ENCODE peak calls at places on chromosome 2, in ten cellular contexts. E is suprapubic skin; U is NCI-H345; A is HuH-7.5; B is T-helper 2 cell; V is naive thymus-derived CD8-positive, alpha-beta T cell; K is renal cortical epithelial cell; D is B cell; T is ecto neural progenitor cell; C is hepatic stellate cell. F is an unnamed sample.

GRCh38 chr2:217787160-217787877 is 215.5 kb downstream of the TNS1 start:
- DNase-seq in E (no peak), U (no peak), A (no peak), B (no peak), V (no peak), K (no peak), D (no peak), T (no peak), C (no peak), F (no peak)

GRCh38 chr2:96768083-96768561 is 7.4 kb downstream of the CNNM4 start:
- DNase-seq in E (no peak), U (no peak), A (no peak), B (no peak), V (no peak), K (peak), D (peak), T (no peak), C (no peak), F (no peak)

GRCh38 chr2:34980689-34981088 is 1374.9 kb upstream of the CRIM1 start:
- DNase-seq in E (no peak), U (no peak), A (no peak), B (no peak), V (no peak), K (no peak), D (no peak), T (no peak), C (no peak), F (no peak)

GRCh38 chr2:102336502-102336945 is 19.1 kb upstream of the IL18R1 start:
- DNase-seq in E (no peak), U (no peak), A (no peak), B (no peak), V (no peak), K (peak), D (no peak), T (no peak), C (no peak), F (no peak)

GRCh38 chr2:37880546-37880945 is 44.5 kb upstream of the RMDN2 start:
- DNase-seq in E (no peak), U (no peak), A (no peak), B (no peak), V (no peak), K (no peak), D (no peak), T (no peak), C (no peak), F (no peak)

GRCh38 chr2:119218478-119219064 is 5.1 kb upstream of the STEAP3 start:
- DNase-seq in E (no peak), U (peak), A (no peak), B (no peak), V (no peak), K (peak), D (no peak), T (no peak), C (peak), F (no peak)

GRCh38 chr2:231780123-231780908 is 766 bp downstream of the PDE6D start:
- DNase-seq in E (peak), U (peak), A (peak), B (no peak), V (no peak), K (peak), D (peak), T (peak), C (no peak), F (no peak)

GRCh38 chr2:36459725-36460137 is 104.2 kb downstream of the CRIM1 start:
- DNase-seq in E (no peak), U (peak), A (peak), B (no peak), V (no peak), K (peak), D (no peak), T (no peak), C (no peak), F (no peak)

GRCh38 chr2:46066116-46066515 is 231.1 kb upstream of the EPAS1 start:
- DNase-seq in E (no peak), U (no peak), A (no peak), B (no peak), V (no peak), K (peak), D (no peak), T (no peak), C (no peak), F (no peak)

GRCh38 chr2:9473308-9473984 is 905 bp upstream of the IAH1 start:
- DNase-seq in E (no peak), U (peak), A (peak), B (peak), V (no peak), K (no peak), D (peak), T (peak), C (no peak), F (no peak)

F was measured in vagina.